ENCODE peak calls at places on chromosomes 13 and 19, in four cellular contexts. D, P, Q and G are unnamed samples.
A peak's percentile ranks its signal among the peaks of the same experiment; 100 is the strongest.

GRCh38 chr19:22532388-22533310 is 101.5 kb upstream of the ZNF492 start:
- DNase-seq in Q (no peak), D (no peak), P (no peak), G (no peak)

GRCh38 chr13:47215741-47216140 is 318.9 kb upstream of the HTR2A start:
- DNase-seq in P (no peak), Q (peak; percentile 87), D (no peak), G (no peak)

GRCh38 chr19:11418518-11419506 is at the start of gene RGL3:
- DNase-seq in P (no peak), D (no peak), Q (no peak), G (no peak)

GRCh38 chr13:34627499-34627898 is 314.6 kb upstream of the NBEA start:
- DNase-seq in D (no peak), P (no peak), Q (no peak), G (no peak)

GRCh38 chr19:45842198-45842597 is 20.7 kb downstream of the SYMPK start:
- DNase-seq in Q (no peak), P (no peak), D (no peak), G (no peak)

GRCh38 chr19:4781851-4782250 is 9.7 kb upstream of the FEM1A start:
- DNase-seq in Q (no peak), D (no peak), P (no peak), G (no peak)

GRCh38 chr13:34897220-34897619 is 44.9 kb upstream of the NBEA start:
- DNase-seq in P (no peak), Q (no peak), D (no peak), G (no peak)

GRCh38 chr19:29887498-29887897 is 54.5 kb upstream of the URI1 start:
- DNase-seq in P (no peak), D (no peak), Q (peak; percentile 10), G (no peak)

GRCh38 chr13:73168226-73168992 is 109.6 kb downstream of the KLF5 start:
- DNase-seq in Q (peak; percentile 45), D (no peak), P (no peak), G (no peak)

GRCh38 chr13:36163303-36163702 is 32.1 kb upstream of the DCLK1 start:
- DNase-seq in P (no peak), Q (no peak), D (no peak), G (no peak)

GRCh38 chr13:109348514-109349340 is 437.7 kb downstream of the IRS2 start:
- DNase-seq in Q (peak; percentile 64), D (no peak), P (no peak), G (no peak)

GRCh38 chr13:111027481-111028439 is 87.3 kb upstream of the ARHGEF7 start:
- DNase-seq in Q (peak; percentile 50), P (no peak), D (no peak), G (peak; percentile 6)

GRCh38 chr13:85798999-85799646 is at the start of gene SLITRK6:
- DNase-seq in P (peak; percentile 61), Q (peak; percentile 85), D (peak; percentile 1), G (no peak)

GRCh38 chr13:26401578-26402021 is 147.7 kb downstream of the CDK8 start:
- DNase-seq in D (no peak), P (no peak), Q (no peak), G (peak; percentile 74)
- TF ChIP-seq BHLHE40 in D (no peak), P (no peak), Q (no peak), G (no peak)

DNA sequence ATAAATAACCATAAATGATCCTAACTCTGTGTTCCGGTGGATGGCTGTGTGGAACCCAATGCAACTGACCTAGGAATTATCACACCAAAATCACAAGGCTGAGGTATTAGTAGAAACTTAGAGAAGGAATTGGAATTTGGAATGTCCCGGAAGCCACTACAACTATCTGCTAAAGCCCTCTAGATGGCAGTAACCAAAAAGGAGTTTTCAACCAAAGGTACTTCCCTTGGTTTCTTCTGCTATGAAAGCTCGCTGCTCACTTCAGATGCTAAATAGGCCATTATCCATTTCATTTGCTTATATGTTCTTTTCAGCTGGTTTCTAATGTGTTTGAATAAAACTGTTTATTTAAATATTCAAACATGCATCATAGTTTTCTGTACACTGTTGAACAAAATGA is 1589.1 kb upstream of the SPRY2 start:
- DNase-seq in P (peak; percentile 58), D (no peak), Q (no peak), G (peak; percentile 14)
- TF ChIP-seq BHLHE40 in P (no peak), D (no peak), Q (no peak), G (no peak)

GRCh38 chr13:23655321-23655720 is 85.1 kb downstream of the TNFRSF19 start:
- DNase-seq in Q (no peak), P (no peak), D (no peak), G (no peak)

GRCh38 chr13:23656637-23657036 is 86.4 kb downstream of the TNFRSF19 start:
- DNase-seq in P (no peak), Q (peak; percentile 98), D (no peak), G (peak; percentile 45)

GRCh38 chr13:23651887-23652286 is 81.7 kb downstream of the TNFRSF19 start:
- DNase-seq in D (no peak), Q (no peak), P (no peak), G (no peak)

GRCh38 chr13:23652909-23653726 is 82.9 kb downstream of the TNFRSF19 start:
- DNase-seq in D (no peak), Q (peak; percentile 58), P (no peak), G (no peak)

GRCh38 chr13:23654111-23655110 is 84.2 kb downstream of the TNFRSF19 start:
- DNase-seq in P (no peak), D (no peak), Q (peak; percentile 80), G (peak; percentile 88)
- TF ChIP-seq BHLHE40 in P (no peak), D (no peak), Q (no peak), G (no peak)

GRCh38 chr13:92097337-92097903 is 699.0 kb downstream of the GPC5 start:
- DNase-seq in Q (no peak), D (no peak), P (no peak), G (no peak)
- TF ChIP-seq BHLHE40 in Q (no peak), D (no peak), P (no peak), G (no peak)

GRCh38 chr19:3664879-3665642 is 35.2 kb downstream of the PIP5K1C start:
- DNase-seq in P (no peak), D (no peak), Q (no peak), G (no peak)
- TF ChIP-seq BHLHE40 in P (no peak), D (no peak), Q (no peak), G (no peak)

DNA sequence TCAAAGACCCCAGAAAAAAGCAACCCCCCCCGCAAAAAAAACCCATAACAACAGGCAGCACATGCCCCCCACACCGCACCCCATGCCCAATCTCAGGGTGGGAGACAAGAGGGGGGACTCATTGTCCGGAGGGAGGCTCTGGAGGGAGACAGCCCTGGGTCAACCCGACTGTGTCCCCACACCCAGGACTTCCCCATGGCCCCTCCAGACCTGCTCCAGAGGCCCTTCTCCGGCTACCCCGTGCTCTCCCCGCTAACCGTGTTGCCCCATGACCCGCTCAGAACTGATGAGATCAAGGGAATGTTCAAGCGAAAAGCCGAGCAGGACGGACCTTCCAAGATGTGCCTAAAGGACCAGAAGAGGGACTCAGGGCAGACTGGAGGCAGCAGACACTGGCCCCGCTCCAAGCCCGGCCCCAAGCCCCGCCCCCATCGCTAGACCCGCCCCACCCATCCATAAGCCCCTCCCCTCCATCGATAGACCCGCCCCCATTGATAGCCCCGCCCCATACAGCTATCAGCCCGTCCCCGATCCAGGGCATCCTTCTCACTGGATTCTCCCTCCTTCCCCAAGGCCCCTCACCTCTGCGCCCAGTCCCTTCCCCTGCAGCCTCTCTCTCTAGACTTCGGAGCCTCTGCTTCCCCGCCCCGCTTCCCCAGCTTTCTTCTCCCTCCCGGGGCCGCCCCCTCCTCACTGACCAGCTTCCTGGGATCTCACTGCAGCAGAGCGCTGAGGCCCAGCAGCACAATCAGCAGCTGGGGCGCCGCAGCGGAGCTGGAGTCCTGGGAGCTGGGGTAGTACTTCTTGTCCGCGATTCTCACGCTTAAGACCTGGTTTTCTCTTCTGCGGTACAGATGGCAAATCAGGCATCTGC is 2.2 kb downstream of the BST2 start:
- DNase-seq in D (peak; percentile 62), Q (no peak), P (peak; percentile 94), G (no peak)
- TF ChIP-seq BHLHE40 in D (no peak), Q (no peak), P (no peak), G (no peak)

DNA sequence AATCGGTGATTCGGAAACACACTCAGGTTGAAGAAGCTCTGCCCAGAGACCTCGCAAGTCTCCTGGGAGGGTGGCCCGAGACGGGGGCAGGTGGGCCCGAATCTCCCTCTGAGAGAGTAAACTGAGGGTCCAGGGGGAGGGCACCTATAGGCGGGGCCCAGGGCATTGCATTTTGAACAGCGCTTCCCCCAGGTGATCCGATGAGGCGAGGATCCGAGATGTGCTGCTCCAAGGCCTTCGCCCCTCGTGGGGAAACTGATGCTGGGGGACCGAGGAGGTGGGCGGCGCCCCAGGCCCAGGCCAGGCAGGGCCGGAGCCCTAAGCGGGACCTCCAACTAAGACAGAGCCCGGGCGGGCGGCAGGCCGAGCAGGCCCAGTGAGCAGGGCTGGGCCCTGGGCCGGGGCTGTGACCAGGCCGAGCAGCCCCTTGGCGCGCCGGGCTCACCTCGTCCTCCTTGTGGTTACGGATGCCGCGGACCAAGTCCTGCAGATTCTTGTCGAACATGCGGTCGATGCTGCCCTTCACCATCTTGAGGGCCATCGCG is 500 bp downstream of the AP3D1 start:
- DNase-seq in Q (no peak), D (no peak), P (no peak), G (no peak)
- TF ChIP-seq BHLHE40 in Q (no peak), D (no peak), P (no peak), G (no peak)

DNA sequence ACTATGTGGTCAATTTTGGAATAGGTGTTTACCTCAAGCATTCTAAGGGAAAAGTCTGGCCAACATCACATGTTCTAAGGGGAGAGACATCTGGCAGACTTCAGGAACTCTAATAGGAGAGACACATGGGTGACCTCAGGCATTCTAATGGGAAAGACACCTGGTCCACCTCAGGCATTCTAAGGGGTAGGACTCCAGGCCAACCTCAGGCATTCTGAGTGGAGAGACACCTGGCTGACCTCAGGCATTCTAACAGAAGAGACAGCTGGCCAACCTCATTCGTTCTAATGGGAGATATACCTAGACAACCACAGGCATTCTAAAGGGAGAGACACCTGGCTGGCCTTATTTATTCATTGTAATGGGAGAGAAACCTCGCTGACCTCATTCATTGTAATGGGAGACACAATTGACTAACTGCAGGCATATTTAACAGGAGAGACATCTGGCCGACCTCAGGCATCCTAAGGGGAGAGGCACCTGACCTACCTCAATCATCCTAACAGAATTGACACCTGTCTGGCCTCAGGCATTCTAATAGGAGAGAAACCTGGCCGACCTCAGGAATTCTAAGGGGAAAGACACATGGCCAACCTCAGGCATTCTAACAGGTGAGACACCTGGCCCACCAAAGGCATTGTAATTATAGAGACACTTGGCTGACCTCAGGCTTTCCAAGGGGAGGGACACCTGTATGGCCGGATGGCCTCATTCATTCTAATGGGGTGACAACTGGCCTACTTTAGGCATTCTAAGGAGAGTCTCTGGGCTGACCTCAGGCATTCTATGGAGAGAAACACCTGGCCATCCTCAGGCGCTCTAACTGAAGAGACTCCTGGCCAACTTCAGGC is 1346.8 kb downstream of the UQCRFS1 start:
- DNase-seq in D (no peak), Q (no peak), P (no peak), G (no peak)
- TF ChIP-seq BHLHE40 in D (no peak), Q (no peak), P (no peak), G (no peak)

DNA sequence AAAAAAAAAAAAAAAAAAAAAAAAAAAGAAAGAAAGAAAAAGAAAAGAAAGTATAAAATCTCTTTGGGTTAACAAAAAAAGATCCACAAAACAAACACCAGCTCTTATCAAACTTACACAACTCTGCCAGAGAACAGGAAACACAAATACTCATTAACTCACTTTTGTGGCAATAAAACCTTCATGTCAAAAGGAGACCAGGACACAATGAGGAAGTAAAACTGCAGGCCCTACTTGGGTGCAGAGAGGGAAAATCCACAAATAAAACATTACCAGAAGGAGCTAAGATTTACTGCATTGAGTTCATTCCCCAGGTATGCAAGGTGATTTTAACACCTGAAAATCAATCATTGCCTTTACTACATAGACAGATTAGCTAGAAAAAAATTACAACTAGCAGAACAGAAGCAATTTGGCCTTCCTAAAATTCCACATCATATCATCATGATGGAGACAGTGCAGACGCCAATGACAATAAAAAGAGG is 9.6 kb upstream of the CEACAM5 start:
- DNase-seq in P (no peak), Q (no peak), D (peak; percentile 69), G (no peak)
- TF ChIP-seq BHLHE40 in P (no peak), Q (no peak), D (no peak), G (no peak)